ENCODE peak calls at places on chromosome 10, in seven cellular contexts. T is HCT116, I is A549, D is HepG2, H is GM23338, B is HL-60, O is SK-N-SH. X is an unnamed sample.

GRCh38 chr10:48661441-48661840 is 23.2 kb upstream of the WDFY4 start:
- DNase-seq in H (no peak), I (no peak), O (no peak), D (no peak), B (no peak), T (no peak), X (no peak)

GRCh38 chr10:115063702-115064479 is 29.3 kb upstream of the ATRNL1 start:
- DNase-seq in H (no peak), B (no peak), D (no peak), I (no peak), O (peak), T (no peak), X (no peak)

GRCh38 chr10:31013331-31013730 is 18.3 kb downstream of the ZNF438 start:
- DNase-seq in O (no peak), D (no peak), B (no peak), I (no peak), H (no peak), T (no peak), X (no peak)

GRCh38 chr10:51363415-51363814 is 289.1 kb downstream of the PRKG1 start:
- DNase-seq in H (no peak), D (no peak), I (no peak), O (no peak), B (no peak), T (no peak), X (no peak)

GRCh38 chr10:71371750-71372166 is 25.0 kb upstream of the CDH23 start:
- DNase-seq in D (no peak), O (no peak), I (no peak), H (no peak), T (no peak), B (peak), X (no peak)

GRCh38 chr10:22086730-22087364 is 83.3 kb upstream of the DNAJC1 start:
- DNase-seq in T (peak), I (peak), H (peak), B (no peak), D (peak), O (peak), X (peak)

GRCh38 chr10:83917519-83918506 is 221.5 kb upstream of the GHITM start:
- DNase-seq in O (no peak), B (peak), T (peak), D (peak), H (peak), I (peak), X (no peak)

GRCh38 chr10:93376372-93377296 is 105.5 kb downstream of the MYOF start:
- DNase-seq in B (peak), T (peak), D (peak), I (peak), H (peak), O (peak), X (peak)

GRCh38 chr10:6384031-6384430 is 181.3 kb downstream of the PFKFB3 start:
- DNase-seq in I (no peak), B (no peak), H (no peak), T (no peak), O (no peak), D (no peak), X (no peak)

GRCh38 chr10:6382081-6382480 is 179.3 kb downstream of the PFKFB3 start:
- DNase-seq in B (no peak), T (no peak), I (no peak), D (no peak), O (no peak), H (no peak), X (no peak)

GRCh38 chr10:6384847-6385246 is 182.1 kb downstream of the PFKFB3 start:
- DNase-seq in H (no peak), D (no peak), T (no peak), O (no peak), B (no peak), I (no peak), X (no peak)

GRCh38 chr10:6383099-6383812 is 180.5 kb downstream of the PFKFB3 start:
- DNase-seq in O (no peak), I (no peak), T (no peak), B (no peak), D (no peak), H (no peak), X (no peak)

DNA sequence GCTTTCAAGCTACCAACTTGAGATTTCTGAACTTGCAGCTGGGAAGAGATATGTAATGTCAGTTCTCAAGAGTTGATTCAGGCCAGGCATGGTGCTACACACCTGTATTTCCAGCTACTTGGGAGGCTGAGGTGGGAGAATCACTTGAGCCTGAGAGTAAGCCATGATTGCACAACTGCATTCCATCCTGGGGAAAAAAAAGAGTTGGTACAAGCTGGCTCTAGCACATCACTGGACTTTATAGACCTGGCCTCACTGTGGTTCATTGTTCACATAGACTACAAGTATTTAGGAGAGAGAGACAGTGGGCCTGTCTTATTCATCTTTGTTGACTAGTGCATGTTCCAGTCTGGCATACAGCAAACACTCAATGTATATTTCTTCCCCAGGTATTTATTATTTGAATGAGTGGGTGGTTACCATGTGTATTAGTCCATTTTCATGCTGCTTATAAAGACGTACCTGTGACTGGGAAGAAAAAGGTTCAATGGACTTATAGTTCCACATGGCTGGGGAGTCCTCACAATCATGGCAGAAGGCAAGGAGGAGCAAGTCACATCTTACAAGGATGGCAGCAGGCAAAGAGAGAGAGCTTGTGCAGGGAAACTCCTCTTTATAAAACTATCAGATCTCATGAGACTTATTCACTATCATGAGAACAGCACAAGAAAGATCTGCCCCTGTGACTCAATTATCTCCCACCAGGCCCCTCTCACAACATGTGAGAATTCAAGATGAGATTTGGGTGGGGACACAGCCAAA is 176.5 kb downstream of the PFKFB3 start:
- DNase-seq in O (no peak), D (peak), B (no peak), H (no peak), T (no peak), I (no peak), X (no peak)
- H3K27ac ChIP-seq in O (no peak), D (no peak), B (no peak), H (no peak), T (no peak), I (no peak), X (no peak)

GRCh38 chr10:102682981-102683380 is 31.2 kb downstream of the ARL3 start:
- DNase-seq in I (no peak), B (no peak), D (no peak), H (no peak), O (no peak), T (no peak), X (no peak)
- TF ChIP-seq CTCF in I (no peak), B (no peak), D (no peak), H (no peak), O (no peak), T (no peak), X (no peak)

DNA sequence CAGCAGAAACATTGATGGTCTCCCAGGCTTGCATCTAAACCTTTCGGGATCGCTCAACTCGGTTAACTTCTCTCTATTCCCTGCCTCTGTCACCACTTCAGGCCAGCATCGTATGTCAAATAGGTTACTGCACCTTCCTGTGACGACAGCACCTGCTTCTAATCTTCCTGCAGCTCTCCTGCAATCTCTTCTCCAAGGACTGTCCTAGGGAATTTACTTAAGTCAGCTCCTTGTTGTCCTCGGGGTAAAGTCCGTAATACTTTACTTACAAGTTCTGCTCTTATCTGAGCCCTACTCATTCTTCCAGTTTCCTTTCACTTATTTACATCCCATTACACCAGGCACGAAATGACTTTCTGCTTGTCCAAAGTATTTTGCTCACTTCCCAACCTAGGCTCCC is 372.7 kb upstream of the AKR1E2 start:
- DNase-seq in O (no peak), H (no peak), D (no peak), B (no peak), I (no peak), T (no peak), X (no peak)
- TF ChIP-seq REST in O (no peak), H (no peak), D (no peak), B (no peak), I (no peak), T (no peak), X (no peak)

GRCh38 chr10:89245802-89246201 is 5.8 kb downstream of the LIPA start:
- DNase-seq in D (no peak), T (no peak), O (no peak), I (no peak), H (peak), B (no peak), X (no peak)
- H3K27ac ChIP-seq in D (no peak), T (no peak), O (no peak), I (no peak), H (peak), B (no peak), X (no peak)

X was measured in Panc1.